ENCODE peak calls at places on chromosomes 5 and 9, in five cellular contexts. B is NT2/D1, T is GM12865, W is fibroblast of pulmonary artery, V is fibroblast of the aortic adventitia. X is an unnamed sample.

GRCh38 chr5:31412324-31412723 is 119.6 kb downstream of the DROSHA start:
- DNase-seq in W (peak; percentile 31), B (no peak), T (no peak), V (peak; percentile 16), X (no peak)

GRCh38 chr5:124902097-124902821 is 155.8 kb upstream of the ZNF608 start:
- DNase-seq in B (no peak), W (peak; percentile 29), T (peak; percentile 94), V (peak; percentile 61), X (peak; percentile 16)

GRCh38 chr9:34590376-34591090 is 1.0 kb upstream of the CNTFR start:
- DNase-seq in T (no peak), V (no peak), B (no peak), W (peak; percentile 20), X (no peak)

GRCh38 chr9:70510157-70510770 is 95.8 kb upstream of the KLF9 start:
- DNase-seq in W (peak; percentile 40), T (peak; percentile 34), B (peak; percentile 39), V (no peak), X (no peak)

GRCh38 chr9:19231126-19232035 is 888 bp downstream of the DENND4C start:
- DNase-seq in B (peak; percentile 22), V (peak; percentile 25), W (peak; percentile 14), T (peak; percentile 37), X (no peak)

GRCh38 chr9:131804826-131805225 is 65.0 kb upstream of the RAPGEF1 start:
- DNase-seq in B (no peak), V (no peak), W (no peak), T (no peak), X (no peak)

GRCh38 chr9:35908484-35909125 is 685 bp upstream of the SPAAR start:
- DNase-seq in B (no peak), V (no peak), W (no peak), T (no peak), X (no peak)

GRCh38 chr9:82117025-82117424 is 128.5 kb downstream of the SPATA31D1 start:
- DNase-seq in T (no peak), B (no peak), V (peak; percentile 51), W (no peak), X (no peak)

GRCh38 chr9:135355466-135356420 is 123.8 kb upstream of the PPP1R26 start:
- DNase-seq in B (no peak), W (no peak), T (no peak), V (no peak), X (no peak)

GRCh38 chr5:180343110-180343845 is 9.9 kb downstream of the GFPT2 start:
- DNase-seq in B (no peak), W (peak; percentile 78), T (no peak), V (peak; percentile 44), X (no peak)

GRCh38 chr9:98031935-98032334 is 24.6 kb upstream of the NANS start:
- DNase-seq in B (no peak), T (no peak), V (peak; percentile 24), W (peak; percentile 33), X (no peak)

GRCh38 chr9:123250504-123250903 is 17.9 kb downstream of the STRBP start:
- DNase-seq in B (no peak), T (no peak), W (peak; percentile 12), V (no peak), X (no peak)

GRCh38 chr9:84255701-84256100 is 84.9 kb downstream of the SLC28A3 start:
- DNase-seq in V (no peak), T (no peak), B (no peak), W (no peak), X (no peak)

GRCh38 chr5:53369681-53370080 is 110.7 kb upstream of the FST start:
- DNase-seq in B (no peak), W (no peak), T (no peak), V (no peak), X (no peak)

GRCh38 chr5:61162832-61163567 is 732 bp upstream of the SMIM15 start:
- DNase-seq in B (no peak), V (peak; percentile 46), T (peak; percentile 16), W (peak; percentile 39), X (no peak)
- H3K4me3 ChIP-seq in B (peak overlapping the region; percentile 90), V (peak overlapping the region; percentile 86), T (peak overlapping the region; percentile 72), W (peak overlapping the region; percentile 83), X (peak overlapping the region; percentile 96)

DNA sequence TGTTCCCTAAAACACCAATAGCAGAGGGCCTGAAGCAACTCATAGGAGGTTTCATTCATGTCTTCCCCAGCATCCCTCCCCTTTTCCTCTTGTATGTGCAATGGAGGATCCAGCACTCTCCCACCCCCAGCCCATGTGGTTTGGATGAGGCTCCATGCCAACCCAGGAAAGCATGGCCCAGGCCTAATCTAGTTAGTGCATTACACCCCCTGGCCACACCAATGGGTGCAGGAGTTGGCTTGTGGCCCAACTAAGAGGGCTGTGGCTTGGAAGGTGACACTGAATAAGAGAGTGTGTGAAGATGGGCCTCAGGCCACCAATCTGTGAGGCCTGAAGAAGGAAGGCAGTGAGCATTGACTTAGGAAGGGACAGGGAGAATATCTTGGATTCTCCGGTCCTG is 70.8 kb upstream of the SMIM23 start:
- DNase-seq in V (no peak), W (no peak), T (no peak), B (no peak), X (no peak)
- H3K4me3 ChIP-seq in V (no peak overlapping the region), W (no peak overlapping the region), T (no peak overlapping the region), B (no peak overlapping the region), X (no peak overlapping the region)

GRCh38 chr5:111748304-111748763 is 8.7 kb downstream of the NREP start:
- DNase-seq in W (peak; percentile 77), T (peak; percentile 20), B (no peak), V (peak; percentile 77), X (no peak)
- H3K4me3 ChIP-seq in W (no peak overlapping the region), T (no peak overlapping the region), B (no peak overlapping the region), V (no peak overlapping the region), X (no peak overlapping the region)

GRCh38 chr9:133276001-133276884 is 1.2 kb upstream of the ABO start:
- DNase-seq in B (no peak), W (no peak), V (no peak), T (no peak), X (no peak)
- H3K4me3 ChIP-seq in B (peak overlapping the region; percentile 53), W (no peak overlapping the region), V (no peak overlapping the region), T (no peak overlapping the region), X (no peak overlapping the region)

GRCh38 chr5:151678713-151679112 is 8.0 kb downstream of the SPARC start:
- DNase-seq in T (no peak), V (peak; percentile 31), B (no peak), W (no peak), X (no peak)

GRCh38 chr5:151676719-151677118 is 10.0 kb downstream of the SPARC start:
- DNase-seq in T (no peak), W (peak; percentile 78), B (no peak), V (peak; percentile 78), X (no peak)

GRCh38 chr5:151675956-151676712 is 10.6 kb downstream of the SPARC start:
- DNase-seq in V (peak; percentile 51), W (no peak), T (no peak), B (no peak), X (no peak)

GRCh38 chr5:151679421-151680155 is 7.1 kb downstream of the SPARC start:
- DNase-seq in B (no peak), T (no peak), V (peak; percentile 49), W (no peak), X (no peak)

DNA sequence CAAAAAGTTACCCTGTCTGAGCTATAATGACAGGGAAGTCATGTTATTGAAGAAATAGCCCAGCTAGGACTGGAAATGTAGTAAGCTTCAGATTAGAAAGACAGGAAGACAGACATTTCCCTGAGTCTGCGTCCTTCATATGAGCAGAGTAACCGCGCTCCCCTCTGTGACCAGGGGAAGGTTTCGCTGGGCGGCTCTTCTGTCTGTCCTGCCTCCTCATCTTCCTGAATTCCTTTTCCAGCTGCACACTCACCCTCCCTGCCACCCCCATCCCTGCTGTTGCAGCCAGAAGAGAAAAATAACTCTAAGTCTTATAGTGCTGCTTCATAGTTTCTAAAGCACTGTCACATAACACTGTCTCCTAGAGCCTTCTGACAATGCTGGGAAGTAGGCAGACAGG is 8.6 kb downstream of the SPARC start:
- DNase-seq in T (no peak), W (no peak), V (peak; percentile 66), B (no peak), X (no peak)
- H3K4me3 ChIP-seq in T (no peak overlapping the region), W (no peak overlapping the region), V (peak overlapping the region; percentile 42), B (no peak overlapping the region), X (no peak overlapping the region)

X was measured in Jurkat, Clone E6-1.